ENCODE peak calls at places on chromosome 13, in nine cellular contexts. A is T-helper 2 cell; F is activated gamma-delta T cell treated with Interleukin-2 at 50 U/mL for 16 hours; J is C1 segment of cervical spinal cord; Z is iris pigment epithelial cell; V is activated naive CD4-positive, alpha-beta T cell treated with Interleukin-2 at 50 U/mL for 16 hours; R is H7; W is mesendoderm; I is activated CD4-positive, alpha-beta memory T cell treated with anti-CD3 and anti-CD28 coated beads for 36 hours. N is an unnamed sample.

GRCh38 chr13:57698851-57699250 is 67.3 kb downstream of the PCDH17 start:
- DNase-seq in R (no peak), W (no peak), F (no peak), I (no peak), A (no peak), V (no peak), Z (no peak), J (no peak), N (no peak)

GRCh38 chr13:51981355-51981754 is 29.9 kb downstream of the ATP7B start:
- DNase-seq in F (no peak), V (no peak), W (peak), Z (peak), J (no peak), A (no peak), R (no peak), I (no peak), N (no peak)

GRCh38 chr13:24081388-24081787 is 79.1 kb upstream of the SPATA13 start:
- DNase-seq in I (no peak), J (no peak), Z (peak), F (no peak), R (no peak), W (no peak), V (no peak), A (no peak), N (no peak)

GRCh38 chr13:86788624-86789023 is 882.5 kb upstream of the SLITRK5 start:
- DNase-seq in W (no peak), F (no peak), J (no peak), Z (no peak), V (no peak), I (no peak), A (no peak), R (no peak), N (no peak)

GRCh38 chr13:37129867-37130266 is 24.4 kb upstream of the CSNK1A1L start:
- DNase-seq in W (no peak), F (no peak), Z (no peak), J (no peak), R (no peak), A (no peak), I (no peak), V (no peak), N (no peak)

GRCh38 chr13:48532146-48532472 is 771 bp downstream of the RCBTB2 start:
- DNase-seq in V (no peak), R (no peak), J (no peak), A (no peak), I (no peak), F (no peak), Z (peak), W (no peak), N (no peak)

GRCh38 chr13:112982281-112983041 is 13.4 kb downstream of the MCF2L start:
- DNase-seq in Z (no peak), J (no peak), R (no peak), V (no peak), A (no peak), W (no peak), I (no peak), F (no peak), N (no peak)

GRCh38 chr13:43205421-43205820 is 182.0 kb downstream of the DNAJC15 start:
- DNase-seq in V (no peak), W (no peak), R (no peak), I (no peak), A (no peak), Z (no peak), J (no peak), F (no peak), N (no peak)

GRCh38 chr13:99442273-99442895 is 58.9 kb upstream of the TM9SF2 start:
- DNase-seq in I (peak), A (peak), Z (peak), R (peak), V (peak), W (peak), J (no peak), F (peak), N (no peak)

GRCh38 chr13:48892311-48892710 is 83.4 kb upstream of the FNDC3A start:
- DNase-seq in J (no peak), I (no peak), A (no peak), Z (peak), R (no peak), F (no peak), V (no peak), W (no peak), N (no peak)

GRCh38 chr13:20901668-20902437 is 693 bp downstream of the XPO4 start:
- DNase-seq in R (peak), A (peak), V (peak), I (peak), F (peak), W (peak), J (no peak), Z (peak), N (no peak)

GRCh38 chr13:78339927-78340326 is 263.4 kb downstream of the POU4F1 start:
- DNase-seq in F (no peak), J (no peak), V (no peak), I (no peak), R (no peak), W (no peak), A (no peak), Z (no peak), N (no peak)

GRCh38 chr13:41411536-41411935 is 45.8 kb upstream of the RGCC start:
- DNase-seq in A (no peak), V (peak), J (no peak), W (peak), I (peak), Z (peak), F (no peak), R (peak), N (no peak)

GRCh38 chr13:46207828-46208227 is 3.9 kb upstream of the LRRC63 start:
- DNase-seq in I (no peak), V (no peak), Z (no peak), F (no peak), J (no peak), W (no peak), R (peak), A (no peak), N (no peak)

GRCh38 chr13:42035905-42036521 is 12.4 kb upstream of the DGKH start:
- DNase-seq in F (no peak), J (no peak), V (no peak), A (no peak), Z (peak), I (no peak), R (no peak), W (no peak), N (no peak)

GRCh38 chr13:22092791-22093545 is 422.1 kb downstream of the FGF9 start:
- DNase-seq in V (no peak), J (no peak), Z (no peak), W (no peak), I (no peak), R (no peak), A (no peak), F (no peak), N (no peak)

GRCh38 chr13:84654654-84655244 is 772.5 kb upstream of the SLITRK1 start:
- DNase-seq in F (no peak), V (no peak), I (no peak), J (no peak), A (no peak), Z (no peak), R (peak), W (peak), N (no peak)

GRCh38 chr13:81395368-81395767 is 1054.4 kb upstream of the SPRY2 start:
- DNase-seq in W (peak), J (no peak), R (peak), I (no peak), Z (no peak), V (no peak), A (no peak), F (no peak), N (no peak)